ENCODE peak calls at places on chromosomes 7 and 10, in six cellular contexts. U is NCI-H774; G is EL; N is putamen; V is stromal cell of bone marrow; Z is stimulated activated CD8-positive, alpha-beta memory T cell treated with anti-CD3 and anti-CD28 coated beads, Interleukin-7, amount 100 ng/mL, for 1 hour. Q is an unnamed sample.
A peak's percentile ranks its signal among the peaks of the same experiment; 100 is the strongest.

GRCh38 chr7:101163281-101164070 is 1.9 kb downstream of the VGF start:
- DNase-seq in U (peak; percentile 42), G (peak; percentile 38), N (no peak), V (no peak), Z (no peak), Q (no peak)

GRCh38 chr10:26571655-26572054 is 125.8 kb upstream of the PDSS1 start:
- DNase-seq in U (no peak), G (no peak), N (no peak), V (no peak), Z (no peak), Q (no peak)

GRCh38 chr7:80807166-80807900 is 111.5 kb downstream of the SEMA3C start:
- DNase-seq in U (no peak), G (peak; percentile 28), N (no peak), V (no peak), Z (no peak), Q (no peak)

GRCh38 chr10:78529262-78529661 is 495.6 kb downstream of the RPS24 start:
- DNase-seq in U (peak; percentile 94), G (no peak), N (no peak), V (no peak), Z (no peak), Q (no peak)

GRCh38 chr10:27908231-27908630 is 90.6 kb downstream of the ODAD2 start:
- DNase-seq in U (no peak), G (no peak), N (no peak), V (no peak), Z (no peak), Q (no peak)

GRCh38 chr7:107069457-107069856 is 25.0 kb downstream of the PRKAR2B start:
- DNase-seq in U (no peak), G (no peak), N (peak; percentile 40), V (no peak), Z (no peak), Q (no peak)

GRCh38 chr7:130352335-130353074 is 7.9 kb downstream of the CPA5 start:
- DNase-seq in U (peak; percentile 76), G (peak; percentile 70), N (peak; percentile 45), V (peak; percentile 54), Z (no peak), Q (no peak)

GRCh38 chr7:32115831-32116230 is 45.6 kb upstream of the PDE1C start:
- DNase-seq in U (no peak), G (peak; percentile 97), N (no peak), V (no peak), Z (no peak), Q (no peak)

GRCh38 chr7:17558558-17559332 is 260.3 kb downstream of the AHR start:
- DNase-seq in U (no peak), G (no peak), N (no peak), V (no peak), Z (no peak), Q (no peak)

GRCh38 chr7:43669286-43670081 is 59.8 kb downstream of the COA1 start:
- DNase-seq in U (no peak), G (no peak), N (peak; percentile 59), V (no peak), Z (no peak), Q (no peak)

GRCh38 chr7:380724-381210 is 90.8 kb downstream of the FOXL3 start:
- DNase-seq in U (no peak), G (no peak), N (no peak), V (no peak), Z (no peak), Q (no peak)

GRCh38 chr7:46058424-46058823 is 137.4 kb upstream of the IGFBP3 start:
- DNase-seq in U (no peak), G (peak; percentile 58), N (no peak), V (no peak), Z (no peak), Q (no peak)

GRCh38 chr7:132398253-132398913 is 177.9 kb downstream of the PLXNA4 start:
- DNase-seq in U (no peak), G (no peak), N (no peak), V (no peak), Z (no peak), Q (no peak)

GRCh38 chr7:76278540-76278939 is 23.9 kb upstream of the HSPB1 start:
- DNase-seq in U (no peak), G (no peak), N (no peak), V (no peak), Z (no peak), Q (no peak)

GRCh38 chr10:96360766-96361165 is 2.0 kb upstream of the OPALIN start:
- DNase-seq in U (no peak), G (no peak), N (no peak), V (no peak), Z (no peak), Q (no peak)

GRCh38 chr7:138570715-138571114 is 110.7 kb downstream of the TRIM24 start:
- DNase-seq in U (no peak), G (no peak), N (no peak), V (no peak), Z (no peak), Q (no peak)

GRCh38 chr10:86970152-86970886 is 2.0 kb downstream of the ADIRF start:
- DNase-seq in U (no peak), G (peak; percentile 78), N (no peak), V (peak; percentile 61), Z (no peak), Q (no peak)

GRCh38 chr10:71598673-71599072 is 120.9 kb downstream of the C10orf105 start:
- DNase-seq in U (no peak), G (peak; percentile 20), N (peak; percentile 92), V (peak; percentile 65), Z (no peak), Q (no peak)

GRCh38 chr7:4641667-4642467 is 40.2 kb upstream of the FOXK1 start:
- DNase-seq in U (peak; percentile 92), G (peak; percentile 91), N (peak; percentile 93), V (peak; percentile 74), Z (peak; percentile 92), Q (peak; percentile 76)

GRCh38 chr7:22563115-22563514 is 63.1 kb upstream of the STEAP1B start:
- DNase-seq in U (peak; percentile 57), G (peak; percentile 9), N (no peak), V (no peak), Z (no peak), Q (no peak)

GRCh38 chr10:110556296-110556695 is 11.2 kb upstream of the SMC3 start:
- DNase-seq in U (no peak), G (no peak), N (no peak), V (no peak), Z (no peak), Q (no peak)

GRCh38 chr7:69448071-69448470 is 150.2 kb upstream of the AUTS2 start:
- DNase-seq in U (no peak), G (no peak), N (no peak), V (no peak), Z (no peak), Q (no peak)

GRCh38 chr7:33667261-33667660 is 238.1 kb upstream of the BMPER start:
- DNase-seq in U (no peak), G (peak; percentile 30), N (no peak), V (no peak), Z (no peak), Q (no peak)

GRCh38 chr7:120023494-120024167 is 249.3 kb upstream of the KCND2 start:
- DNase-seq in U (no peak), G (no peak), N (no peak), V (peak; percentile 30), Z (no peak), Q (no peak)

GRCh38 chr7:68730194-68730593 is 868.1 kb upstream of the AUTS2 start:
- DNase-seq in U (peak; percentile 22), G (no peak), N (no peak), V (no peak), Z (no peak), Q (no peak)